ENCODE peak calls at places on chromosomes 5 and 9, in eight cellular contexts. C, F, S, I, Q, R, L and T are unnamed samples.

GRCh38 chr9:9142001-9142400 is 1342.4 kb upstream of the DMAC1 start:
- DNase-seq in C (no peak), F (no peak), S (no peak), I (no peak), Q (peak), R (no peak), L (no peak), T (no peak)

GRCh38 chr5:55481293-55481900 is 53.4 kb downstream of the PLPP1 start:
- DNase-seq in C (no peak), F (peak), S (no peak), I (no peak), Q (no peak), R (no peak), L (no peak), T (peak)

GRCh38 chr9:107306308-107306707 is 23.2 kb downstream of the RAD23B start:
- DNase-seq in C (no peak), F (no peak), S (no peak), I (no peak), Q (no peak), R (no peak), L (no peak), T (no peak)

GRCh38 chr9:76302947-76303550 is 91.2 kb downstream of the RFK start:
- DNase-seq in C (peak), F (peak), S (no peak), I (no peak), Q (peak), R (peak), L (no peak), T (peak)

GRCh38 chr5:13735686-13736085 is 208.8 kb downstream of the DNAH5 start:
- DNase-seq in C (no peak), F (no peak), S (no peak), I (no peak), Q (no peak), R (no peak), L (no peak), T (no peak)

GRCh38 chr5:139755892-139756671 is 39.5 kb upstream of the PSD2 start:
- DNase-seq in C (no peak), F (no peak), S (peak), I (no peak), Q (no peak), R (no peak), L (no peak), T (no peak)

GRCh38 chr9:16744386-16744785 is 126.1 kb downstream of the BNC2 start:
- DNase-seq in C (no peak), F (peak), S (no peak), I (no peak), Q (no peak), R (no peak), L (no peak), T (peak)

GRCh38 chr5:133059621-133060020 is 7.8 kb downstream of the HSPA4 start:
- DNase-seq in C (no peak), F (no peak), S (no peak), I (no peak), Q (no peak), R (no peak), L (no peak), T (no peak)